ENCODE peak calls at places on chromosomes 3 and 15, in ten cellular contexts. One of them, this sample, is unnamed.

GRCh38 chr3:111321786-111322185 is 220.2 kb upstream of the CD96 start:
- DNase-seq in fibroblast of pulmonary artery: no peak
- DNase-seq in tibial artery: no peak
- DNase-seq in ureter: no peak
- DNase-seq in Peyer's patch: no peak
- DNase-seq in HEK293T: no peak
- DNase-seq in ELR: peak
- DNase-seq in cerebellar cortex: no peak
- DNase-seq in progenitor cell of endocrine pancreas: no peak
- DNase-seq in upper lobe of right lung: no peak
- DNase-seq in this sample: no peak

GRCh38 chr3:129654126-129654525 is 47.6 kb upstream of the PLXND1 start:
- DNase-seq in fibroblast of pulmonary artery: peak
- DNase-seq in tibial artery: no peak
- DNase-seq in ureter: no peak
- DNase-seq in Peyer's patch: no peak
- DNase-seq in HEK293T: no peak
- DNase-seq in ELR: no peak
- DNase-seq in cerebellar cortex: no peak
- DNase-seq in progenitor cell of endocrine pancreas: no peak
- DNase-seq in upper lobe of right lung: no peak
- DNase-seq in this sample: no peak

GRCh38 chr15:98416222-98416835 is 232.0 kb upstream of the IGF1R start:
- DNase-seq in fibroblast of pulmonary artery: no peak
- DNase-seq in tibial artery: no peak
- DNase-seq in ureter: no peak
- DNase-seq in Peyer's patch: no peak
- DNase-seq in HEK293T: no peak
- DNase-seq in ELR: no peak
- DNase-seq in cerebellar cortex: no peak
- DNase-seq in progenitor cell of endocrine pancreas: no peak
- DNase-seq in upper lobe of right lung: no peak
- DNase-seq in this sample: peak

GRCh38 chr3:63687569-63688233 is 35.2 kb downstream of the SNTN start:
- DNase-seq in fibroblast of pulmonary artery: no peak
- DNase-seq in tibial artery: no peak
- DNase-seq in ureter: no peak
- DNase-seq in Peyer's patch: no peak
- DNase-seq in HEK293T: no peak
- DNase-seq in ELR: no peak
- DNase-seq in cerebellar cortex: no peak
- DNase-seq in progenitor cell of endocrine pancreas: no peak
- DNase-seq in upper lobe of right lung: no peak
- DNase-seq in this sample: peak

GRCh38 chr3:46981932-46982471 is 2.5 kb downstream of the NBEAL2 start:
- DNase-seq in fibroblast of pulmonary artery: no peak
- DNase-seq in tibial artery: peak
- DNase-seq in ureter: peak
- DNase-seq in Peyer's patch: no peak
- DNase-seq in HEK293T: no peak
- DNase-seq in ELR: no peak
- DNase-seq in cerebellar cortex: no peak
- DNase-seq in progenitor cell of endocrine pancreas: no peak
- DNase-seq in upper lobe of right lung: peak
- DNase-seq in this sample: no peak

GRCh38 chr15:64483749-64484148 is 23.4 kb downstream of the ZNF609 start:
- DNase-seq in fibroblast of pulmonary artery: no peak
- DNase-seq in tibial artery: no peak
- DNase-seq in ureter: no peak
- DNase-seq in Peyer's patch: no peak
- DNase-seq in HEK293T: no peak
- DNase-seq in ELR: no peak
- DNase-seq in cerebellar cortex: no peak
- DNase-seq in progenitor cell of endocrine pancreas: no peak
- DNase-seq in upper lobe of right lung: no peak
- DNase-seq in this sample: no peak

GRCh38 chr3:107315136-107315535 is 62.1 kb upstream of the CCDC54 start:
- DNase-seq in fibroblast of pulmonary artery: peak
- DNase-seq in tibial artery: no peak
- DNase-seq in ureter: no peak
- DNase-seq in Peyer's patch: no peak
- DNase-seq in HEK293T: no peak
- DNase-seq in ELR: peak
- DNase-seq in cerebellar cortex: no peak
- DNase-seq in progenitor cell of endocrine pancreas: no peak
- DNase-seq in upper lobe of right lung: no peak
- DNase-seq in this sample: no peak

GRCh38 chr15:22880981-22881738 is 42.7 kb downstream of the NIPA2 start:
- DNase-seq in fibroblast of pulmonary artery: no peak
- DNase-seq in tibial artery: no peak
- DNase-seq in ureter: no peak
- DNase-seq in Peyer's patch: no peak
- DNase-seq in HEK293T: no peak
- DNase-seq in ELR: no peak
- DNase-seq in cerebellar cortex: no peak
- DNase-seq in progenitor cell of endocrine pancreas: no peak
- DNase-seq in upper lobe of right lung: no peak
- DNase-seq in this sample: no peak

GRCh38 chr15:95162967-95163531 is 931.7 kb downstream of the MCTP2 start:
- DNase-seq in fibroblast of pulmonary artery: peak
- DNase-seq in tibial artery: peak
- DNase-seq in ureter: no peak
- DNase-seq in Peyer's patch: no peak
- DNase-seq in HEK293T: no peak
- DNase-seq in ELR: peak
- DNase-seq in cerebellar cortex: no peak
- DNase-seq in progenitor cell of endocrine pancreas: no peak
- DNase-seq in upper lobe of right lung: no peak
- DNase-seq in this sample: no peak

GRCh38 chr3:183210862-183211341 is 42.2 kb upstream of the B3GNT5 start:
- DNase-seq in fibroblast of pulmonary artery: no peak
- DNase-seq in tibial artery: no peak
- DNase-seq in ureter: peak
- DNase-seq in Peyer's patch: no peak
- DNase-seq in HEK293T: no peak
- DNase-seq in ELR: peak
- DNase-seq in cerebellar cortex: no peak
- DNase-seq in progenitor cell of endocrine pancreas: no peak
- DNase-seq in upper lobe of right lung: no peak
- DNase-seq in this sample: peak

GRCh38 chr3:191302451-191302850 is 26.7 kb upstream of the CCDC50 start:
- DNase-seq in fibroblast of pulmonary artery: no peak
- DNase-seq in tibial artery: no peak
- DNase-seq in ureter: no peak
- DNase-seq in Peyer's patch: no peak
- DNase-seq in HEK293T: no peak
- DNase-seq in ELR: no peak
- DNase-seq in cerebellar cortex: no peak
- DNase-seq in progenitor cell of endocrine pancreas: no peak
- DNase-seq in upper lobe of right lung: no peak
- DNase-seq in this sample: no peak

GRCh38 chr3:124834723-124835718 is 52.1 kb downstream of the ITGB5 start:
- DNase-seq in fibroblast of pulmonary artery: peak
- DNase-seq in tibial artery: peak
- DNase-seq in ureter: peak
- DNase-seq in Peyer's patch: peak
- DNase-seq in HEK293T: no peak
- DNase-seq in ELR: peak
- DNase-seq in cerebellar cortex: peak
- DNase-seq in progenitor cell of endocrine pancreas: peak
- DNase-seq in upper lobe of right lung: no peak
- DNase-seq in this sample: peak